ENCODE peak calls at places on chromosomes 4 and X, in seven cellular contexts. N is HCT116, Y is SK-N-SH, W is K562, L is HepG2, C is GM12878, H is H1. B is an unnamed sample.

GRCh38 chr4:86558258-86558657 is 35.9 kb upstream of the PTPN13 start:
- DNase-seq in N (no peak), Y (no peak), W (no peak), L (no peak), C (no peak), H (no peak), B (no peak)

GRCh38 chrX:45208121-45208856 is 7.6 kb upstream of the DIPK2B start:
- DNase-seq in N (no peak), Y (no peak), W (no peak), L (no peak), C (no peak), H (no peak), B (no peak)

GRCh38 chrX:23673108-23673507 is 5.8 kb downstream of the PRDX4 start:
- DNase-seq in N (no peak), Y (no peak), W (no peak), L (no peak), C (no peak), H (no peak), B (no peak)

GRCh38 chrX:68821616-68822015 is 7.2 kb upstream of the EFNB1 start:
- DNase-seq in N (no peak), Y (no peak), W (no peak), L (no peak), C (no peak), H (no peak), B (no peak)

GRCh38 chr4:53706422-53707032 is 115.2 kb upstream of the LNX1 start:
- DNase-seq in N (peak), Y (peak), W (peak), L (peak), C (peak), H (no peak), B (no peak)

GRCh38 chrX:96883608-96884007 is at the start of gene RPA4:
- DNase-seq in N (no peak), Y (no peak), W (no peak), L (no peak), C (no peak), H (no peak), B (no peak)

GRCh38 chr4:20487852-20488251 is 212.4 kb upstream of the PACRGL start:
- DNase-seq in N (no peak), Y (no peak), W (no peak), L (no peak), C (no peak), H (no peak), B (no peak)

GRCh38 chrX:133598596-133599334 is 183.5 kb upstream of the GPC4 start:
- DNase-seq in N (no peak), Y (no peak), W (no peak), L (no peak), C (no peak), H (no peak), B (no peak)

GRCh38 chrX:53714580-53715335 is 28.2 kb upstream of the HUWE1 start:
- DNase-seq in N (peak), Y (no peak), W (no peak), L (no peak), C (peak), H (no peak), B (peak)

GRCh38 chr4:155497306-155497705 is 120.5 kb upstream of the MAP9 start:
- DNase-seq in N (no peak), Y (no peak), W (no peak), L (no peak), C (no peak), H (no peak), B (no peak)

GRCh38 chrX:68784816-68785215 is 44.0 kb upstream of the EFNB1 start:
- DNase-seq in N (no peak), Y (no peak), W (no peak), L (no peak), C (no peak), H (no peak), B (no peak)

GRCh38 chrX:43166874-43167273 is 388.9 kb upstream of the PPP1R2C start:
- DNase-seq in N (no peak), Y (no peak), W (no peak), L (peak), C (no peak), H (no peak), B (no peak)

GRCh38 chrX:7116081-7116480 is 31.4 kb upstream of the STS start:
- DNase-seq in N (no peak), Y (no peak), W (no peak), L (no peak), C (no peak), H (no peak), B (no peak)

GRCh38 chrX:133527825-133528224 is 112.5 kb upstream of the GPC4 start:
- DNase-seq in N (no peak), Y (no peak), W (no peak), L (no peak), C (no peak), H (no peak), B (no peak)

GRCh38 chrX:150696836-150697235 is 3.6 kb downstream of the MTMR1 start:
- DNase-seq in N (no peak), Y (no peak), W (no peak), L (no peak), C (no peak), H (no peak), B (no peak)

GRCh38 chrX:97290199-97290598 is 406.5 kb downstream of the RPA4 start:
- DNase-seq in N (no peak), Y (no peak), W (no peak), L (peak), C (no peak), H (no peak), B (no peak)

GRCh38 chrX:123185714-123186113 is 1.6 kb downstream of the GRIA3 start:
- DNase-seq in N (no peak), Y (no peak), W (no peak), L (no peak), C (no peak), H (no peak), B (no peak)

GRCh38 chr4:76637704-76638361 is 202.8 kb downstream of the SHROOM3 start:
- DNase-seq in N (peak), Y (no peak), W (no peak), L (no peak), C (no peak), H (no peak), B (no peak)

GRCh38 chr4:55397024-55397520 is 1.3 kb downstream of the TMEM165 start:
- DNase-seq in N (no peak), Y (peak), W (no peak), L (no peak), C (no peak), H (no peak), B (no peak)

GRCh38 chr4:17577660-17578481 is 873 bp downstream of the LAP3 start:
- DNase-seq in N (no peak), Y (peak), W (no peak), L (no peak), C (no peak), H (no peak), B (peak)

GRCh38 chr4:1869530-1870327 is 1.5 kb upstream of the NSD2 start:
- DNase-seq in N (no peak), Y (no peak), W (peak), L (no peak), C (no peak), H (no peak), B (no peak)

GRCh38 chr4:183182873-183183725 is 84.0 kb downstream of the WWC2 start:
- DNase-seq in N (peak), Y (no peak), W (no peak), L (peak), C (no peak), H (peak), B (no peak)

GRCh38 chr4:151403656-151404055 is 5.3 kb upstream of the FHIP1A start:
- DNase-seq in N (no peak), Y (no peak), W (no peak), L (no peak), C (no peak), H (no peak), B (no peak)

GRCh38 chrX:149124526-149125108 is 380.5 kb downstream of the IDS start:
- DNase-seq in N (no peak), Y (no peak), W (no peak), L (no peak), C (no peak), H (no peak), B (no peak)

GRCh38 chr4:160142579-160142978 is 1039.7 kb downstream of the RAPGEF2 start:
- DNase-seq in N (no peak), Y (no peak), W (no peak), L (no peak), C (peak), H (no peak), B (no peak)

GRCh38 chr4:3514806-3515421 is 17.3 kb downstream of the LRPAP1 start:
- DNase-seq in N (no peak), Y (no peak), W (no peak), L (no peak), C (no peak), H (peak), B (no peak)

GRCh38 chr4:35516102-35516501 is 728.2 kb downstream of the ARAP2 start:
- DNase-seq in N (no peak), Y (no peak), W (no peak), L (no peak), C (no peak), H (no peak), B (no peak)

GRCh38 chr4:72451349-72451748 is 117.7 kb downstream of the ADAMTS3 start:
- DNase-seq in N (no peak), Y (no peak), W (no peak), L (no peak), C (no peak), H (no peak), B (no peak)

GRCh38 chr4:77665381-77666069 is 59.9 kb downstream of the CXCL13 start:
- DNase-seq in N (no peak), Y (no peak), W (no peak), L (no peak), C (no peak), H (no peak), B (no peak)

GRCh38 chr4:126448093-126448820 is 1133.5 kb downstream of the FAT4 start:
- DNase-seq in N (no peak), Y (no peak), W (no peak), L (no peak), C (no peak), H (no peak), B (no peak)

DNA sequence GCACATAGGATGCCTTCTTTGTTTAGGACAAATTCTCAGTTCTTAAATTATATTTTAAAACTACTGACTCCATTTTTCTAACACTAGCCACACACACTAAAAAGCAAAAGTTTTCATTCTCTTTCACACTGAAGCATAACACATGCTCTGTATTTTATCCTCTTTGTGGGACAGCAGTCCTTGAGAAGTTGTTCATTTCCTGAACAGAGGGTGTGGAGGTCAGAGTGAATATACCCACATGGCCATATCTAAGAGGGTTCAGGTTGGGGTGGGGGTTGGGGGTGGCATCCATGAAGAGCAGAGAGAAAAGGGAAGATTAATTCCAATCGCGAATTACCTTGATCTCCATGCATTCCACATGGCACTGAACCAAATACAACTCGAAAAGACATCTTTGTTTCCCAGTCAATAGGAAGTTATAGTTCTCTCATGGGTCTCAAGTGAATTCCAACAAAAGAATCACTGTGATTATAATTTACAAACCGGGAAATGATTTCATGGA is 26.8 kb upstream of the AMELX start:
- DNase-seq in N (no peak), Y (no peak), W (no peak), L (no peak), C (no peak), H (no peak), B (no peak)
- TF ChIP-seq JUND in N (no peak), Y (no peak), W (no peak), L (no peak), C (no peak), H (no peak), B (no peak)

GRCh38 chr4:38529189-38530115 is 134.5 kb upstream of the KLF3 start:
- DNase-seq in N (no peak), Y (no peak), W (peak), L (no peak), C (peak), H (no peak), B (peak)
- TF ChIP-seq JUND in N (no peak), Y (no peak), W (peak), L (no peak), C (no peak), H (no peak), B (no peak)

GRCh38 chrX:154014429-154015380 is 5.0 kb downstream of the IRAK1 start:
- DNase-seq in N (no peak), Y (no peak), W (no peak), L (no peak), C (no peak), H (no peak), B (no peak)

GRCh38 chrX:154017766-154018517 is 1.8 kb downstream of the IRAK1 start:
- DNase-seq in N (no peak), Y (no peak), W (no peak), L (no peak), C (no peak), H (no peak), B (no peak)

GRCh38 chrX:154013614-154014360 is 5.9 kb downstream of the IRAK1 start:
- DNase-seq in N (no peak), Y (peak), W (peak), L (no peak), C (no peak), H (peak), B (no peak)

GRCh38 chrX:154016366-154017076 is 3.2 kb downstream of the IRAK1 start:
- DNase-seq in N (no peak), Y (no peak), W (no peak), L (no peak), C (no peak), H (no peak), B (no peak)

DNA sequence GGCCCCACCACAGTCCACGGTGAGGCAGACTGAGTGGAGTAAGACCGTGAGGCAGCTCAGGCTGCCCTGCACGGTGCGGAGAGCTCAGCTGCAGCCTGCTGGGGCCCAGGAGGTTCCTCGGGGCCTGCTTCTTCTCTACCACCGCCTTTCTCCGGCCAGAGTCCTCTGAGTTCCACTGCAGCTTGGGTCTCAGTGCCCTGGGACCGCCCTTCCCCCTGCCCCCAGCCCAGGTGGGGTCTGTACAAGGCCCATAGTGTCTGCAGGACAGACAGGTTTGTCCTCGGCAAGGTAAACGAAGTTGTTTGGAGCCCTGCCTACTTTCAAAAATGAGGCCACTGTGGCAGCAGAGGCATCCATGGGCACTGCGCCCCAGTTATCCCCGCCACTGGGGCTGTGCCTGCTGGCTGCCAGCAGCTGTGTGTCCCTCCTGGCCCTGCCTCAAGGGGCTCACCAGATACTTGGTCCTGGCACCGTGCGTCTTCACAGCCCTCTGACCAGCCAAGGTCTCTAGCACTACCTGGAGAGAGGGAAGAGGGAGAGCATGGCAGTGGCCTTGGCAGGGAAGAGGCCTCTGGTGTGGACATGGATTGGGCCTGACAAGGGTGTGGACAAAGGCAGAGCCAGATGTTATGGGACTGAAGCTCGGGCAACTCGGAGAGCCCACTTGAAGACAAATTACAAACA is 4.0 kb downstream of the IRAK1 start:
- DNase-seq in N (no peak), Y (no peak), W (no peak), L (no peak), C (no peak), H (no peak), B (no peak)
- TF ChIP-seq JUND in N (no peak), Y (no peak), W (no peak), L (no peak), C (no peak), H (no peak), B (no peak)

GRCh38 chrX:49838374-49838773 is 9.3 kb downstream of the PAGE4 start:
- DNase-seq in N (peak), Y (peak), W (peak), L (peak), C (no peak), H (no peak), B (peak)
- TF ChIP-seq JUND in N (no peak), Y (no peak), W (no peak), L (no peak), C (no peak), H (no peak), B (no peak)

GRCh38 chr4:150305995-150306394 is 227.8 kb downstream of the DCLK2 start:
- DNase-seq in N (no peak), Y (no peak), W (no peak), L (no peak), C (no peak), H (no peak), B (no peak)
- TF ChIP-seq JUND in N (no peak), Y (peak), W (no peak), L (no peak), C (no peak), H (no peak), B (no peak)

GRCh38 chrX:106874075-106874474 is 29.1 kb downstream of the RIPPLY1 start:
- DNase-seq in N (no peak), Y (peak), W (peak), L (peak), C (no peak), H (no peak), B (no peak)
- TF ChIP-seq JUND in N (no peak), Y (no peak), W (no peak), L (no peak), C (no peak), H (no peak), B (no peak)

GRCh38 chr4:26860922-26861433 is 337 bp downstream of the STIM2 start:
- DNase-seq in N (no peak), Y (peak), W (no peak), L (peak), C (no peak), H (peak), B (no peak)
- TF ChIP-seq JUND in N (no peak), Y (no peak), W (no peak), L (no peak), C (no peak), H (no peak), B (no peak)